ENCODE peak calls at places on chromosomes 11 and 22, in eight cellular contexts. One of them, this sample, is unnamed. For H3K27me3, the result is how much of the 10 kb centered on the place peaks cover.

GRCh38 chr11:124640660-124641059 is 18.0 kb downstream of the TBRG1 start:
- DNase-seq in psoas muscle: no peak
- DNase-seq in colonic mucosa: no peak
- DNase-seq in prostate gland: no peak
- DNase-seq in SK-N-SH: no peak
- DNase-seq in BJ: no peak
- DNase-seq in tibial nerve: no peak
- DNase-seq in right atrium auricular region: no peak
- DNase-seq in this sample: peak

GRCh38 chr11:33703771-33704170 is 3.1 kb upstream of the C11orf91 start:
- DNase-seq in psoas muscle: peak
- DNase-seq in colonic mucosa: no peak
- DNase-seq in prostate gland: no peak
- DNase-seq in SK-N-SH: no peak
- DNase-seq in BJ: no peak
- DNase-seq in tibial nerve: no peak
- DNase-seq in right atrium auricular region: no peak
- DNase-seq in this sample: no peak

GRCh38 chr22:31241200-31241599 is 29.1 kb downstream of the LIMK2 start:
- DNase-seq in psoas muscle: no peak
- DNase-seq in colonic mucosa: peak
- DNase-seq in prostate gland: no peak
- DNase-seq in SK-N-SH: no peak
- DNase-seq in BJ: no peak
- DNase-seq in tibial nerve: no peak
- DNase-seq in right atrium auricular region: no peak
- DNase-seq in this sample: no peak

GRCh38 chr22:35349704-35350538 is 31.0 kb upstream of the HMOX1 start:
- DNase-seq in psoas muscle: no peak
- DNase-seq in colonic mucosa: no peak
- DNase-seq in prostate gland: no peak
- DNase-seq in SK-N-SH: peak
- DNase-seq in BJ: no peak
- DNase-seq in tibial nerve: no peak
- DNase-seq in right atrium auricular region: no peak
- DNase-seq in this sample: peak

GRCh38 chr11:128406365-128406706 is 181.0 kb downstream of the ETS1 start:
- DNase-seq in psoas muscle: no peak
- DNase-seq in colonic mucosa: no peak
- DNase-seq in prostate gland: no peak
- DNase-seq in SK-N-SH: no peak
- DNase-seq in BJ: no peak
- DNase-seq in tibial nerve: no peak
- DNase-seq in right atrium auricular region: no peak
- DNase-seq in this sample: no peak

GRCh38 chr11:45141171-45141570 is 5.3 kb upstream of the PRDM11 start:
- DNase-seq in psoas muscle: no peak
- DNase-seq in colonic mucosa: peak
- DNase-seq in prostate gland: no peak
- DNase-seq in SK-N-SH: no peak
- DNase-seq in BJ: no peak
- DNase-seq in tibial nerve: no peak
- DNase-seq in right atrium auricular region: no peak
- DNase-seq in this sample: no peak

GRCh38 chr11:47980093-47980906 is at the start of gene PTPRJ:
- DNase-seq in psoas muscle: peak
- DNase-seq in colonic mucosa: peak
- DNase-seq in prostate gland: peak
- DNase-seq in SK-N-SH: peak
- DNase-seq in BJ: no peak
- DNase-seq in tibial nerve: no peak
- DNase-seq in right atrium auricular region: no peak
- DNase-seq in this sample: peak

GRCh38 chr11:113378013-113378412 is 9.6 kb upstream of the ANKK1 start:
- DNase-seq in psoas muscle: no peak
- DNase-seq in colonic mucosa: no peak
- DNase-seq in prostate gland: no peak
- DNase-seq in SK-N-SH: peak
- DNase-seq in BJ: no peak
- DNase-seq in tibial nerve: no peak
- DNase-seq in right atrium auricular region: no peak
- DNase-seq in this sample: no peak

GRCh38 chr11:65871811-65872548 is 620 bp downstream of the EFEMP2 start:
- DNase-seq in psoas muscle: no peak
- DNase-seq in colonic mucosa: no peak
- DNase-seq in prostate gland: no peak
- DNase-seq in SK-N-SH: peak
- DNase-seq in BJ: no peak
- DNase-seq in tibial nerve: no peak
- DNase-seq in right atrium auricular region: no peak
- DNase-seq in this sample: no peak

GRCh38 chr22:20988573-20989322 is 6.7 kb downstream of the LZTR1 start:
- DNase-seq in psoas muscle: no peak
- DNase-seq in colonic mucosa: no peak
- DNase-seq in prostate gland: no peak
- DNase-seq in SK-N-SH: no peak
- DNase-seq in BJ: no peak
- DNase-seq in tibial nerve: no peak
- DNase-seq in right atrium auricular region: no peak
- DNase-seq in this sample: no peak

GRCh38 chr11:77126861-77127673 is 979 bp upstream of the MYO7A start:
- DNase-seq in psoas muscle: peak
- DNase-seq in colonic mucosa: peak
- DNase-seq in prostate gland: no peak
- DNase-seq in SK-N-SH: peak
- DNase-seq in BJ: no peak
- DNase-seq in tibial nerve: peak
- DNase-seq in right atrium auricular region: no peak
- DNase-seq in this sample: peak

GRCh38 chr11:14435717-14436116 is 63.9 kb downstream of the COPB1 start:
- DNase-seq in psoas muscle: no peak
- DNase-seq in colonic mucosa: no peak
- DNase-seq in prostate gland: no peak
- DNase-seq in SK-N-SH: no peak
- DNase-seq in BJ: no peak
- DNase-seq in tibial nerve: no peak
- DNase-seq in right atrium auricular region: no peak
- DNase-seq in this sample: no peak

GRCh38 chr11:86955674-86956522 is 703 bp upstream of the FZD4 start:
- DNase-seq in psoas muscle: peak
- DNase-seq in colonic mucosa: peak
- DNase-seq in prostate gland: peak
- DNase-seq in SK-N-SH: peak
- DNase-seq in BJ: no peak
- DNase-seq in tibial nerve: peak
- DNase-seq in right atrium auricular region: peak
- DNase-seq in this sample: peak

GRCh38 chr11:128610765-128611617 is 23.6 kb upstream of the ETS1 start:
- DNase-seq in psoas muscle: no peak
- DNase-seq in colonic mucosa: no peak
- DNase-seq in prostate gland: no peak
- DNase-seq in SK-N-SH: no peak
- DNase-seq in BJ: no peak
- DNase-seq in tibial nerve: no peak
- DNase-seq in right atrium auricular region: no peak
- DNase-seq in this sample: no peak

GRCh38 chr11:65649656-65650546 is 12.0 kb downstream of the SIPA1 start:
- DNase-seq in psoas muscle: no peak
- DNase-seq in colonic mucosa: no peak
- DNase-seq in prostate gland: no peak
- DNase-seq in SK-N-SH: no peak
- DNase-seq in BJ: no peak
- DNase-seq in tibial nerve: no peak
- DNase-seq in right atrium auricular region: no peak
- DNase-seq in this sample: no peak

GRCh38 chr22:41092023-41092817 is at the start of gene EP300:
- DNase-seq in psoas muscle: peak
- DNase-seq in colonic mucosa: peak
- DNase-seq in prostate gland: peak
- DNase-seq in SK-N-SH: peak
- DNase-seq in BJ: peak
- DNase-seq in tibial nerve: peak
- DNase-seq in right atrium auricular region: peak
- DNase-seq in this sample: peak

GRCh38 chr11:44456544-44457270 is 108.8 kb upstream of the CD82 start:
- DNase-seq in psoas muscle: no peak
- DNase-seq in colonic mucosa: no peak
- DNase-seq in prostate gland: no peak
- DNase-seq in SK-N-SH: peak
- DNase-seq in BJ: no peak
- DNase-seq in tibial nerve: no peak
- DNase-seq in right atrium auricular region: no peak
- DNase-seq in this sample: peak

GRCh38 chr11:42631223-42631843 is 680.5 kb upstream of the API5 start:
- DNase-seq in psoas muscle: no peak
- DNase-seq in colonic mucosa: no peak
- DNase-seq in prostate gland: no peak
- DNase-seq in SK-N-SH: peak
- DNase-seq in BJ: peak
- DNase-seq in tibial nerve: no peak
- DNase-seq in right atrium auricular region: no peak
- DNase-seq in this sample: peak

GRCh38 chr11:66332371-66333219 is 3.6 kb downstream of the RIN1 start:
- DNase-seq in psoas muscle: no peak
- DNase-seq in colonic mucosa: no peak
- DNase-seq in prostate gland: no peak
- DNase-seq in SK-N-SH: peak
- DNase-seq in BJ: no peak
- DNase-seq in tibial nerve: no peak
- DNase-seq in right atrium auricular region: no peak
- DNase-seq in this sample: no peak

GRCh38 chr11:31419669-31420068 is 50.0 kb downstream of the DNAJC24 start:
- DNase-seq in psoas muscle: no peak
- DNase-seq in colonic mucosa: no peak
- DNase-seq in prostate gland: no peak
- DNase-seq in SK-N-SH: no peak
- DNase-seq in BJ: no peak
- DNase-seq in tibial nerve: no peak
- DNase-seq in right atrium auricular region: no peak
- DNase-seq in this sample: no peak

GRCh38 chr11:128830836-128831780 is 36.0 kb downstream of the KCNJ1 start:
- DNase-seq in psoas muscle: peak
- DNase-seq in colonic mucosa: peak
- DNase-seq in prostate gland: peak
- DNase-seq in SK-N-SH: peak
- DNase-seq in BJ: no peak
- DNase-seq in tibial nerve: peak
- DNase-seq in right atrium auricular region: peak
- DNase-seq in this sample: peak

GRCh38 chr11:76186776-76187279 is 19.5 kb downstream of the WNT11 start:
- DNase-seq in psoas muscle: peak
- DNase-seq in colonic mucosa: no peak
- DNase-seq in prostate gland: no peak
- DNase-seq in SK-N-SH: no peak
- DNase-seq in BJ: no peak
- DNase-seq in tibial nerve: no peak
- DNase-seq in right atrium auricular region: no peak
- DNase-seq in this sample: peak

GRCh38 chr11:66546368-66546965 is at the start of gene ACTN3:
- DNase-seq in psoas muscle: peak
- DNase-seq in colonic mucosa: peak
- DNase-seq in prostate gland: peak
- DNase-seq in SK-N-SH: peak
- DNase-seq in BJ: no peak
- DNase-seq in tibial nerve: peak
- DNase-seq in right atrium auricular region: no peak
- DNase-seq in this sample: no peak

DNA sequence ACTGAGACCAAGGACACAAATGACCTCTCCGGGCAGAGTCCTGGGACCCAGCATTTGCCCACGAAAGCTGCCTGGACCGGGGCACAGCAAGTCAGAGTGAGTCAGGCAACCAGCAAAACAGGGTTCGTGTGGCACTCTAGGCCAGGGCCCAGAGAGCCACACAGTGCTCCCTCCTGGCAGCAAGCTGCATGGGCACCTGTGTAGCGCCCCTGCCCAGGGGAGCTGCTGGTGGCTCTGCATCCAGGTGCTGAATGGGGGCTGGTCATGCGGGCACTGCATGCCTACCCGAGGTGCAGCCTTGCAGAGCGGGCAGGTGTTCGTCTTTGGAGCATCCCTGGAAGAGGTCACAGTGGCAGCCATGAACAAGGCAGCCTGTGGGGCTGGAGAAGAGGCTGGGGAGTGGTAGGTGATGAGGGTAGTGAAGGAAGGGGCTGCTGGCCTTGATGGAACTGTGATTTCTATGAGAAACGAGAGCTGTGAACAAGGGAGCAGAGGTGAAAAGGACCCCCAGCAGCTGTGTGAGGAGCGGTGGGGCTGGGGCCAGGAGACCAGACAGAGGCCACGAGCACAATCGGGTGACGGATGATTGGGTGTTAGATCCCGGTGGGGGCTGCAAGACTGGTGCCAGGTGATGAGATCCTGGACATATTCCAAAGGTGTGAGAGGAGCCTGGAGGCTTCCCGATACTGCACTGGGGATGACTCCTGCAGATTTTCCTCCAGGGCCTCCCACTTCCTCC is 63.3 kb downstream of the DGCR2 start:
- DNase-seq in psoas muscle: no peak
- DNase-seq in colonic mucosa: no peak
- DNase-seq in prostate gland: no peak
- DNase-seq in SK-N-SH: no peak
- DNase-seq in BJ: no peak
- DNase-seq in tibial nerve: no peak
- DNase-seq in right atrium auricular region: no peak
- DNase-seq in this sample: no peak
- TF ChIP-seq CTCF in psoas muscle: no peak
- TF ChIP-seq CTCF in colonic mucosa: no peak
- TF ChIP-seq CTCF in prostate gland: no peak
- TF ChIP-seq CTCF in SK-N-SH: no peak
- TF ChIP-seq CTCF in BJ: no peak
- TF ChIP-seq CTCF in tibial nerve: no peak
- TF ChIP-seq CTCF in right atrium auricular region: no peak
- TF ChIP-seq CTCF in this sample: no peak

GRCh38 chr11:74909812-74910211 is 39.1 kb downstream of the XRRA1 start:
- DNase-seq in psoas muscle: no peak
- DNase-seq in colonic mucosa: no peak
- DNase-seq in prostate gland: no peak
- DNase-seq in SK-N-SH: no peak
- DNase-seq in BJ: no peak
- DNase-seq in tibial nerve: no peak
- DNase-seq in right atrium auricular region: no peak
- DNase-seq in this sample: no peak
- H3K4me3 ChIP-seq in psoas muscle: no peak
- H3K4me3 ChIP-seq in colonic mucosa: no peak
- H3K4me3 ChIP-seq in prostate gland: no peak
- H3K4me3 ChIP-seq in SK-N-SH: no peak
- H3K4me3 ChIP-seq in BJ: no peak
- H3K4me3 ChIP-seq in tibial nerve: no peak
- H3K4me3 ChIP-seq in right atrium auricular region: no peak
- H3K4me3 ChIP-seq in this sample: no peak

GRCh38 chr11:85955531-85955930 is 100.3 kb downstream of the CCDC83 start:
- DNase-seq in psoas muscle: no peak
- DNase-seq in colonic mucosa: no peak
- DNase-seq in prostate gland: no peak
- DNase-seq in SK-N-SH: no peak
- DNase-seq in BJ: no peak
- DNase-seq in tibial nerve: no peak
- DNase-seq in right atrium auricular region: no peak
- DNase-seq in this sample: no peak
- H3K27me3 ChIP-seq in psoas muscle: under half
- H3K27me3 ChIP-seq in colonic mucosa: under half
- H3K27me3 ChIP-seq in prostate gland: under half
- H3K27me3 ChIP-seq in SK-N-SH: under half
- H3K27me3 ChIP-seq in BJ: under half
- H3K27me3 ChIP-seq in tibial nerve: under half
- H3K27me3 ChIP-seq in right atrium auricular region: under half
- H3K27me3 ChIP-seq in this sample: under half

GRCh38 chr11:93622043-93622442 is 39.4 kb upstream of the CEP295 start:
- DNase-seq in psoas muscle: no peak
- DNase-seq in colonic mucosa: peak
- DNase-seq in prostate gland: no peak
- DNase-seq in SK-N-SH: no peak
- DNase-seq in BJ: no peak
- DNase-seq in tibial nerve: no peak
- DNase-seq in right atrium auricular region: no peak
- DNase-seq in this sample: no peak
- TF ChIP-seq CTCF in psoas muscle: peak
- TF ChIP-seq CTCF in colonic mucosa: peak
- TF ChIP-seq CTCF in prostate gland: no peak
- TF ChIP-seq CTCF in SK-N-SH: no peak
- TF ChIP-seq CTCF in BJ: peak
- TF ChIP-seq CTCF in tibial nerve: no peak
- TF ChIP-seq CTCF in right atrium auricular region: no peak
- TF ChIP-seq CTCF in this sample: peak